ENCODE peak calls at places on chromosomes 11 and 22, in eight cellular contexts. H is H7; O is HT1080; L is GM04504; X is NAMALWA; W is midbrain; V is chondrocyte; N is activated CD4-positive, alpha-beta T cell treated with anti-CD3 and anti-CD28 coated beads for 24 hours. F is an unnamed sample.

GRCh38 chr22:46737105-46737975 is 712 bp downstream of the CERK start:
- DNase-seq in H (peak; percentile 92), O (no peak), L (no peak), X (peak; percentile 69), W (no peak), V (no peak), N (no peak), F (peak; percentile 58)

GRCh38 chr11:8807544-8808225 is 103.3 kb upstream of the AKIP1 start:
- DNase-seq in H (no peak), O (peak; percentile 82), L (peak; percentile 65), X (no peak), W (no peak), V (no peak), N (no peak), F (no peak)

GRCh38 chr22:24935771-24936483 is 10.6 kb downstream of the LHFPL7 start:
- DNase-seq in H (no peak), O (no peak), L (no peak), X (no peak), W (no peak), V (no peak), N (no peak), F (no peak)

GRCh38 chr11:104151404-104152204 is 12.3 kb downstream of the PDGFD start:
- DNase-seq in H (no peak), O (peak; percentile 8), L (no peak), X (peak; percentile 44), W (no peak), V (no peak), N (no peak), F (no peak)

GRCh38 chr11:80980221-80980620 is 1539.4 kb upstream of the TENM4 start:
- DNase-seq in H (no peak), O (peak; percentile 65), L (no peak), X (no peak), W (no peak), V (no peak), N (no peak), F (no peak)

GRCh38 chr11:9565822-9566560 is 7.5 kb upstream of the WEE1 start:
- DNase-seq in H (peak; percentile 71), O (peak; percentile 100), L (peak; percentile 100), X (no peak), W (no peak), V (no peak), N (peak; percentile 45), F (peak; percentile 19)

GRCh38 chr11:44542372-44542771 is 23.1 kb upstream of the CD82 start:
- DNase-seq in H (no peak), O (no peak), L (no peak), X (peak; percentile 21), W (no peak), V (no peak), N (no peak), F (no peak)

GRCh38 chr11:59551651-59552521 is 40.5 kb downstream of the OR4D9 start:
- DNase-seq in H (no peak), O (peak; percentile 70), L (peak; percentile 44), X (peak; percentile 64), W (peak; percentile 52), V (no peak), N (no peak), F (peak; percentile 44)

GRCh38 chr22:45968751-45969413 is 8.1 kb downstream of the WNT7B start:
- DNase-seq in H (peak; percentile 66), O (peak; percentile 99), L (peak; percentile 21), X (no peak), W (no peak), V (no peak), N (no peak), F (no peak)

GRCh38 chr11:113447621-113448310 is 27.4 kb downstream of the DRD2 start:
- DNase-seq in H (no peak), O (peak; percentile 92), L (no peak), X (no peak), W (no peak), V (no peak), N (no peak), F (no peak)

F was measured in WTC11.